ENCODE peak calls at places on chromosomes 11 and 22, in five cellular contexts. M is K562, N is H1, Y is HCT116, R is GM12878. P is an unnamed sample.

GRCh38 chr11:86627776-86628455 is 44.5 kb downstream of the ME3 start:
- DNase-seq in M (no peak), N (no peak), Y (no peak), R (no peak), P (no peak)

GRCh38 chr22:43128116-43128515 is 15.1 kb downstream of the MCAT start:
- DNase-seq in M (no peak), N (no peak), Y (no peak), R (no peak), P (no peak)

GRCh38 chr11:77200869-77201268 is 72.8 kb downstream of the MYO7A start:
- DNase-seq in M (no peak), N (no peak), Y (no peak), R (no peak), P (no peak)

GRCh38 chr22:46362934-46363515 is 27.5 kb downstream of the TRMU start:
- DNase-seq in M (no peak), N (no peak), Y (no peak), R (no peak), P (no peak)

GRCh38 chr22:25545677-25546076 is 18.8 kb upstream of the GRK3 start:
- DNase-seq in M (no peak), N (no peak), Y (no peak), R (no peak), P (no peak)

GRCh38 chr11:2173150-2173693 is 1.6 kb upstream of the TH start:
- DNase-seq in M (no peak), N (peak), Y (no peak), R (no peak), P (no peak)

GRCh38 chr22:44449683-44450425 is 48.2 kb downstream of the RTL6 start:
- DNase-seq in M (no peak), N (no peak), Y (no peak), R (no peak), P (no peak)

GRCh38 chr11:69896250-69896649 is 77.0 kb upstream of the FGF3 start:
- DNase-seq in M (no peak), N (no peak), Y (no peak), R (no peak), P (no peak)

GRCh38 chr11:76335827-76336226 is 45.1 kb downstream of the THAP12 start:
- DNase-seq in M (no peak), N (no peak), Y (no peak), R (no peak), P (no peak)

GRCh38 chr11:31968774-31969433 is 122.0 kb upstream of the RCN1 start:
- DNase-seq in M (no peak), N (no peak), Y (no peak), R (no peak), P (no peak)

GRCh38 chr22:44587004-44587793 is 89.2 kb upstream of the RTL6 start:
- DNase-seq in M (no peak), N (no peak), Y (no peak), R (no peak), P (no peak)

GRCh38 chr11:12540913-12541587 is 133.2 kb upstream of the TEAD1 start:
- DNase-seq in M (no peak), N (peak), Y (no peak), R (no peak), P (no peak)

GRCh38 chr11:120188831-120189455 is 21.9 kb upstream of the OAF start:
- DNase-seq in M (no peak), N (no peak), Y (no peak), R (no peak), P (no peak)

GRCh38 chr22:42773161-42773560 is 52.5 kb upstream of the A4GALT start:
- DNase-seq in M (no peak), N (no peak), Y (no peak), R (no peak), P (no peak)

GRCh38 chr11:65652511-65653228 is 10.0 kb downstream of the RELA start:
- DNase-seq in M (peak), N (peak), Y (peak), R (peak), P (peak)

GRCh38 chr22:29914165-29914564 is 31.2 kb downstream of the MTMR3 start:
- DNase-seq in M (no peak), N (no peak), Y (no peak), R (no peak), P (peak)

GRCh38 chr11:35042265-35042664 is 96.7 kb upstream of the CD44 start:
- DNase-seq in M (no peak), N (no peak), Y (no peak), R (no peak), P (no peak)

GRCh38 chr11:18526521-18527296 is at the start of gene TSG101:
- DNase-seq in M (peak), N (peak), Y (peak), R (peak), P (peak)
- H3K4me3 ChIP-seq in M (peak), N (peak), Y (peak), R (peak), P (peak)

GRCh38 chr11:68673291-68673930 is 10.9 kb upstream of the GAL start:
- DNase-seq in M (no peak), N (no peak), Y (no peak), R (no peak), P (no peak)
- TF ChIP-seq MAX in M (no peak), N (no peak), Y (no peak), R (no peak), P (no peak)

GRCh38 chr11:133787379-133788103 is 57.8 kb downstream of the SPATA19 start:
- DNase-seq in M (no peak), N (peak), Y (no peak), R (no peak), P (no peak)
- TF ChIP-seq EZH2 in M (no peak), N (peak), Y (no peak), R (no peak), P (no peak)

GRCh38 chr11:45285289-45285828 is 782 bp downstream of the SYT13 start:
- DNase-seq in M (no peak), N (peak), Y (no peak), R (no peak), P (no peak)
- H3K4me3 ChIP-seq in M (no peak), N (peak), Y (no peak), R (no peak), P (no peak)

GRCh38 chr11:124799384-124800225 is 601 bp downstream of the MSANTD2 start:
- DNase-seq in M (peak), N (peak), Y (no peak), R (no peak), P (peak)
- TF ChIP-seq MAX in M (no peak), N (peak), Y (no peak), R (no peak), P (no peak)

GRCh38 chr11:14974723-14975587 is 2.8 kb upstream of the CALCA start:
- DNase-seq in M (peak), N (peak), Y (peak), R (no peak), P (peak)
- TF ChIP-seq EZH2 in M (no peak), N (no peak), Y (no peak), R (peak), P (no peak)